ENCODE peak calls at places on chromosomes 7 and 10, in eight cellular contexts. H is left ventricle myocardium inferior; N is BJ; B is fibroblast of lung; O is fibroblast of pulmonary artery; Y is activated CD8-positive, alpha-beta T cell treated with anti-CD3 and anti-CD28 coated beads for 36 hours; F is breast epithelium; D is astrocyte. T is an unnamed sample.
A peak's percentile ranks its signal among the peaks of the same experiment; 100 is the strongest.

GRCh38 chr10:36817898-36818297 is 307.5 kb upstream of the ANKRD30A start:
- DNase-seq in O (no peak), F (no peak), D (no peak), N (no peak), Y (no peak), B (no peak), H (no peak), T (no peak)

GRCh38 chr7:39637963-39638485 is 14.7 kb downstream of the RALA start:
- DNase-seq in B (no peak), H (no peak), O (no peak), F (no peak), D (no peak), Y (no peak), N (no peak), T (no peak)

GRCh38 chr10:31620236-31621151 is 301.5 kb downstream of the ZEB1 start:
- DNase-seq in H (peak; percentile 83), D (peak; percentile 91), Y (no peak), F (no peak), N (no peak), O (peak; percentile 58), B (peak; percentile 93), T (no peak)

GRCh38 chr7:25244193-25244592 is 15.9 kb upstream of the NPVF start:
- DNase-seq in B (no peak), F (no peak), H (no peak), O (no peak), N (no peak), D (no peak), Y (no peak), T (no peak)

GRCh38 chr7:68441610-68442009 is 1156.7 kb upstream of the AUTS2 start:
- DNase-seq in F (no peak), Y (no peak), O (no peak), N (no peak), B (no peak), D (no peak), H (no peak), T (no peak)

GRCh38 chr10:100653957-100654834 is 91.2 kb upstream of the PAX2 start:
- DNase-seq in D (no peak), F (no peak), Y (peak; percentile 70), O (peak; percentile 44), H (no peak), B (peak; percentile 13), N (no peak), T (peak; percentile 58)

GRCh38 chr7:84136809-84137208 is 57.8 kb downstream of the SEMA3A start:
- DNase-seq in Y (no peak), H (no peak), F (no peak), N (no peak), B (no peak), O (no peak), D (no peak), T (no peak)

GRCh38 chr10:30534465-30535144 is 94.9 kb downstream of the LYZL2 start:
- DNase-seq in B (peak; percentile 49), F (peak; percentile 56), Y (peak; percentile 87), D (peak; percentile 27), O (peak; percentile 87), N (no peak), H (peak; percentile 26), T (peak; percentile 34)

GRCh38 chr7:80851896-80852476 is 66.9 kb downstream of the SEMA3C start:
- DNase-seq in O (peak; percentile 60), F (no peak), B (peak; percentile 78), N (no peak), D (peak; percentile 69), Y (no peak), H (no peak), T (no peak)

GRCh38 chr7:139358541-139359365 is 941 bp upstream of the LUC7L2 start:
- DNase-seq in N (no peak), D (no peak), H (no peak), O (peak; percentile 44), F (no peak), B (peak; percentile 25), Y (peak; percentile 71), T (no peak)

GRCh38 chr7:139360210-139360947 is 685 bp downstream of the LUC7L2 start:
- DNase-seq in D (peak; percentile 86), Y (peak; percentile 99), F (peak; percentile 99), N (peak; percentile 52), H (peak; percentile 97), B (peak; percentile 93), O (peak; percentile 92), T (peak; percentile 71)

GRCh38 chr7:139361523-139361922 is 1.8 kb downstream of the LUC7L2 start:
- DNase-seq in N (no peak), D (no peak), F (no peak), H (no peak), Y (no peak), O (no peak), B (no peak), T (no peak)

GRCh38 chr7:139360948-139361307 is 1.2 kb downstream of the LUC7L2 start:
- DNase-seq in N (no peak), D (no peak), H (no peak), B (no peak), Y (no peak), O (no peak), F (no peak), T (no peak)

DNA sequence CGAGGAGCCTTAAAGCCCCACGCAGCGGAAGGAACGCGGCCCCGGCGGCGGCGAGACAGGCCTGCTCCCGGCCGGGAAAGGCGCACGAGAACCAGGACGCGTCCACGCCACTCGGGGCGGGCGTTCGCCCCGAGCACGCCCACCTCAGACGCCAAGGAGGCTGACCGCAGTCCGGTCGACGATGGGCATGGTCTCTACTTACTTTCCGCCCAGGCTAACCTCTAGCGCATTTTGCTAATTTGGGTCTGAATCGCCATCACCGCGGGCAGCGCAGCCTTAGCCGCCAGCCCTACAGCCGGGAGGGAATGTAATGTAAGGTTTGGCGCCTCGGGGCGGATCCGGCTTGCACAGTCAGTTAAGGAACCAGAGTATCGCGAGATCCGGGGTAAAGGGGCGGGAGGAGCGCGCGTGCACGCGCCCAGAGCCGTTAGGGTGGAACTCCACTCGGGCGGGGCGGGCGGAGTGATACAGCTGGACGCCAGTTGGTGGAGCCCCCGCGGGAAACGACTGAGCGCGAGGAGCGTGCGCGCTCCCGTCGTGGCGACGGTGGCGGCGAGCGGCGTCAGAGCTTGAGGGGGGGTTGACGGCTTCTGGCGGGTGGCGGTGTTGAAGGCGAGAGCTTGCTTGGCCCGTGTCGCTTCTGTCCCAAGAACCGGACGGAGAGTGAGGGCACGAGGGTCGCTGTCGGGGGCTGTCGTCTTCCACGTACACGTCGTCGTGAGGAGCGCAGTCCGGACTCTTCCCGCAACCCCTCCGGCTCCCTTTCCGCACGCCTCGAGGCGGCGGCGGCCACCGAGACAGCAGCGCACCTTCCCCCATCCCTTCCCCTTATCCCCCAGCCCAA is at the start of gene LUC7L2:
- DNase-seq in N (peak; percentile 94), B (peak; percentile 97), D (peak; percentile 93), F (peak; percentile 99), Y (peak; percentile 100), O (peak; percentile 99), H (peak; percentile 100), T (peak; percentile 65)
- TF ChIP-seq CTCF in N (peak; percentile 21), B (no peak), D (no peak), F (peak; percentile 8), Y (no peak), O (no peak), H (no peak), T (peak; percentile 3)

GRCh38 chr7:77935652-77936348 is 137.2 kb downstream of the PHTF2 start:
- DNase-seq in D (no peak), O (peak; percentile 25), H (no peak), F (no peak), N (no peak), B (no peak), Y (no peak), T (no peak)
- TF ChIP-seq CTCF in D (peak; percentile 35), O (peak; percentile 35), H (peak; percentile 37), F (no peak), N (peak; percentile 13), B (no peak), Y (peak; percentile 69), T (peak; percentile 26)

GRCh38 chr7:117458977-117459583 is 20.7 kb upstream of the CFTR start:
- DNase-seq in D (peak; percentile 17), F (no peak), O (peak; percentile 61), H (no peak), N (peak; percentile 2), Y (no peak), B (peak; percentile 20), T (no peak)
- TF ChIP-seq CTCF in D (peak; percentile 40), F (peak; percentile 64), O (peak; percentile 57), H (peak; percentile 66), N (peak; percentile 64), Y (peak; percentile 56), B (peak; percentile 46), T (peak; percentile 57)

DNA sequence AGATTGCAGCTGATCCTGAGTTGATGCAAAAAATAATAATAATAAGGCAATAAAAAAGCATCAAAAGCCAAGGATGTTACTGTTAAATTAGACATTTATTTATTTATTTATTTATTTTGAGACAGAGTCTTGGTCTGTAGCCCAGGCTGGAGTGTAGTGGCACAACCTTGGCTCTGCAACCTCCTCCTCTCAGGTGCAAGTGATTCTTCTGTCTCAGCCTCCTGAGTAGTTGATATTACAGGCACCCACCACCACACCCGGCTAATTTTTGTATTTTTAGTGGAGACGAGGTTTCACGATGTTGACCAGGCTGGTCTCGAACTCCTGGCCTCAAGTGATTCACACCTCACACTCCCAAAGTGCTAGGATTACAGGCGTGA is 465.5 kb upstream of the NRP1 start:
- DNase-seq in O (no peak), N (no peak), Y (no peak), D (no peak), F (no peak), B (no peak), H (no peak), T (no peak)
- TF ChIP-seq CTCF in O (no peak), N (no peak), Y (no peak), D (no peak), F (no peak), B (no peak), H (no peak), T (no peak)

GRCh38 chr10:28532509-28533314 is at the start of gene WAC:
- DNase-seq in F (peak; percentile 91), O (peak; percentile 93), B (peak; percentile 88), N (peak; percentile 51), H (peak; percentile 96), Y (peak; percentile 97), D (peak; percentile 79), T (peak; percentile 49)
- TF ChIP-seq CTCF in F (no peak), O (no peak), B (no peak), N (peak; percentile 27), H (no peak), Y (no peak), D (no peak), T (no peak)

GRCh38 chr7:112515989-112516388 is 35.2 kb downstream of the LSMEM1 start:
- DNase-seq in Y (no peak), F (no peak), N (no peak), O (no peak), H (no peak), D (no peak), B (no peak), T (no peak)
- TF ChIP-seq CTCF in Y (no peak), F (no peak), N (no peak), O (no peak), H (no peak), D (no peak), B (no peak), T (no peak)

T was measured in D721Med.